ENCODE peak calls at places on chromosomes 13 and 19, in seven cellular contexts. I is tibial artery, Y is adrenal gland, B is aorta, V is body of pancreas, H is heart right ventricle, U is ovary. L is an unnamed sample.

GRCh38 chr19:34662919-34663318 is 14.0 kb downstream of the SCGB2B2 start:
- DNase-seq in B (no peak), Y (no peak), V (peak; percentile 38), H (no peak), U (no peak), I (no peak), L (peak; percentile 37)

GRCh38 chr19:41064974-41065569 is 23.2 kb upstream of the CYP2A13 start:
- DNase-seq in I (no peak), Y (no peak), B (no peak), V (no peak), H (no peak), U (no peak), L (peak; percentile 42)

GRCh38 chr19:41933693-41934426 is 5.6 kb upstream of the ERFL start:
- DNase-seq in B (no peak), H (no peak), I (no peak), U (no peak), Y (no peak), V (no peak), L (no peak)

GRCh38 chr13:32905864-32906180 is 110.4 kb upstream of the KL start:
- DNase-seq in I (no peak), Y (peak; percentile 13), B (peak; percentile 47), U (peak; percentile 36), H (no peak), V (no peak), L (no peak)

GRCh38 chr13:113142876-113143275 is 15.6 kb upstream of the PROZ start:
- DNase-seq in B (no peak), H (no peak), I (no peak), Y (no peak), U (no peak), V (no peak), L (no peak)

GRCh38 chr13:22740264-22740663 is 440.5 kb upstream of the SGCG start:
- DNase-seq in H (no peak), Y (no peak), U (no peak), I (no peak), B (no peak), V (no peak), L (no peak)

GRCh38 chr19:2054763-2055162 is 3.7 kb upstream of the MKNK2 start:
- DNase-seq in Y (no peak), I (no peak), U (peak; percentile 53), B (no peak), H (no peak), V (peak; percentile 15), L (peak; percentile 55)

GRCh38 chr13:48233886-48234488 is 981 bp downstream of the ITM2B start:
- DNase-seq in B (no peak), Y (no peak), H (no peak), I (no peak), U (peak; percentile 40), V (no peak), L (peak; percentile 65)

GRCh38 chr13:26965976-26966375 is 205.4 kb upstream of the GPR12 start:
- DNase-seq in U (peak; percentile 80), Y (peak; percentile 42), H (peak; percentile 71), I (no peak), B (no peak), V (peak; percentile 69), L (no peak)

GRCh38 chr19:51565583-51565982 is 5.5 kb upstream of the ZNF175 start:
- DNase-seq in H (no peak), Y (no peak), B (no peak), I (no peak), V (no peak), U (no peak), L (no peak)

GRCh38 chr13:25528266-25528665 is 156.5 kb downstream of the ATP8A2 start:
- DNase-seq in V (no peak), I (no peak), Y (no peak), U (no peak), B (no peak), H (no peak), L (no peak)

GRCh38 chr19:1864480-1865171 is 1.2 kb upstream of the KLF16 start:
- DNase-seq in B (peak; percentile 86), I (no peak), H (peak; percentile 82), U (peak; percentile 81), Y (peak; percentile 81), V (peak; percentile 69), L (peak; percentile 45)

GRCh38 chr13:111460548-111461444 is 140.4 kb downstream of the TEX29 start:
- DNase-seq in Y (no peak), I (no peak), U (no peak), B (no peak), H (no peak), V (peak; percentile 39), L (peak; percentile 20)

DNA sequence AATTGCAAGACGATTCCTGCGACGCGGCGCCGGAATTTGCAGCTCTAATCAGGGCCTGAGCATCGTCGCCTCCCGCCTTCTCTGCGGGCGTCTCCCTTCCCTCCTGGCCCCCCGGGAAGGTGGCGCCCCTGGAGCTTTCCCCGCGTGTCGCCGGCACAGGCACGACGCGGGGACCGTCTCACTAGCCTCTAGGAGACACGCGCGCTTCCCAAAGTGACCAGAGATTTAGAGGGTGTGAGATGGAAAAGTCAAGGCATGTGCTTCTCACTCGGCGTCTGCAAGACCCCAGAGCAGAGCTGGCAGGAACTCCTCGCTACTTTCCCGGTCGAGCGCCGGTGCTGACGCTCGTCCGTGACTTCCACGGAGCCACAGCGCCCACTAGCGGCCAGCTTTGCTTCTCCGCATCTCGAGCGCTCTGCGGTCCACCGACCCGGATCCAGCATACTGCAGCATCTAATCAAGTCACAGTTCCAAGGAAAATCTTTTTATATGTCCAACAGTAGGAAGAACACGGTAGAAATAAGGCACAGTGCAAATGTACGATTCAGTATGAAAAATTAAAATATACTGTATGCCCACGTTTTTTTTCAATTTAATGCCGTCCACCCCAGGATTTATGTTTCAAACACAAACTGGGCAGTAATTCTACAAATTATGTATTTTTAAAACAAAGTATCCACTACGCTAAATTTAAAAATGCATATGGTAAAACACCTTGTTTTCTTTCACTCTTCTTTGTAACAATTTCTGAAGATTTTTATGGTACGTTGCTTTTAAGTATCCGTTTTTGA is 977 bp upstream of the EFNB2 start:
- DNase-seq in Y (peak; percentile 90), V (peak; percentile 90), H (peak; percentile 94), I (peak; percentile 88), U (peak; percentile 94), B (peak; percentile 92), L (peak; percentile 85)
- H3K27ac ChIP-seq in Y (peak overlapping the region; percentile 59), V (no peak overlapping the region), H (peak overlapping the region; percentile 84), I (peak overlapping the region; percentile 80), U (no peak overlapping the region), B (peak overlapping the region; percentile 7), L (peak overlapping the region; percentile 66)

DNA sequence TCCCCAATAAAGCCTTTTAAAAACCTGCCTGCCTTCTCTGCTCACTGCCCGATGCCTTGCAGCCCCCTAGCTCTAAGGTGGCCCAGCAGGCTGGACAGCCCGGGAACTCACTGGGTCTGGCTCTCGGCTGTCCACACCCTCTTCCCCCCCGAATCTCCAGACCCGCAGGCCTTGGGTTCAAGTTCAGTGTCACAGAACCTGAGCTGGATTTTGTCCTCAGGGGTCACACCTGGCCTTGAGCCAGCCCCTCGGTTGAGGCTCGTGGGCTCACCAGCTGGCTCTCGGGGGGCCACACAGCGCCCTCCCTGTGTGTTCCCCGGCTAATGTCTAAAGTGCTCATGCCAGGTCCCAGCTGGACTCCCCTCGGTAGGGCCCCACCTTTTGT is 6.7 kb downstream of the PNKP start:
- DNase-seq in I (no peak), U (peak; percentile 58), B (no peak), Y (peak; percentile 30), V (no peak), H (no peak), L (no peak)
- H3K27ac ChIP-seq in I (peak overlapping the region; percentile 26), U (peak overlapping the region; percentile 65), B (no peak overlapping the region), Y (peak overlapping the region; percentile 94), V (no peak overlapping the region), H (peak overlapping the region; percentile 15), L (no peak overlapping the region)

GRCh38 chr19:14561832-14562351 is 10.0 kb downstream of the NDUFB7 start:
- DNase-seq in B (peak; percentile 82), I (peak; percentile 86), H (peak; percentile 57), U (no peak), V (peak; percentile 33), Y (peak; percentile 72), L (no peak)
- H3K27ac ChIP-seq in B (peak overlapping the region; percentile 64), I (peak overlapping the region; percentile 82), H (peak overlapping the region; percentile 89), U (peak overlapping the region; percentile 20), V (peak overlapping the region; percentile 47), Y (peak overlapping the region; percentile 88), L (no peak overlapping the region)

GRCh38 chr19:10104130-10104513 is 1.6 kb upstream of the ANGPTL6 start:
- DNase-seq in V (no peak), U (no peak), H (no peak), Y (no peak), B (no peak), I (no peak), L (no peak)

GRCh38 chr19:10106100-10106936 is at the start of gene PPAN:
- DNase-seq in V (peak; percentile 99), Y (peak; percentile 99), B (peak; percentile 99), H (peak; percentile 97), U (peak; percentile 99), I (peak; percentile 98), L (peak; percentile 98)

GRCh38 chr19:10105241-10106099 is 692 bp upstream of the PPAN start:
- DNase-seq in V (no peak), B (no peak), Y (no peak), H (no peak), U (no peak), I (no peak), L (no peak)

GRCh38 chr19:10102787-10103236 is 334 bp upstream of the ANGPTL6 start:
- DNase-seq in U (no peak), B (no peak), V (no peak), Y (no peak), I (no peak), H (no peak), L (no peak)

DNA sequence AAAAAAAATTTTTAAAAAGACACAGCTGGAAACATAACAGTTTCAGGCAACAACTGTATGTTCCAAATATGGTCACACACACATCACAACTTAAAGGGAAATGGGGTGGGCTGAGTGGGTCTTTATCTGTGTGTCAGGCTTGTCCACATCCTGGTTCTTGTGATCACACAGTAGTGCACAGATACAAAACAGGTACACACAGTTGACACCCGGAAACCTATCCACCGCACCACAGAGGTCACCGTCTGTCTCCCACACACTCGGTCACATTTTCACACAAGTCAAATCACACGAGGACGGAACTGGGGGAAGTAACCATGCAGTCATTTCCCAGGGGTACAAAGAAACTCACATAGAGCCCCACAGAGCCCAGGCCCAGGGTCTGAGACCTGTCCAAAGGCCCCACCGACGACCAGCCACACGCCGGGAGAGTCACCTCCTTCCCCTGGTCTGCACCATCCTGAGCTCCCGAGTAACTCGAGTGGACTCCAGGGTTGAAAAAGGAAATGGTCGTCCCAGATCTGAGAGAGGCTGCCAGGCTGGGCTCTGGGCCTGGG is 1.4 kb upstream of the PPAN start:
- DNase-seq in V (no peak), H (no peak), Y (no peak), U (no peak), I (no peak), B (no peak), L (peak; percentile 76)
- H3K27ac ChIP-seq in V (no peak overlapping the region), H (no peak overlapping the region), Y (no peak overlapping the region), U (no peak overlapping the region), I (no peak overlapping the region), B (no peak overlapping the region), L (peak overlapping the region; percentile 83)

DNA sequence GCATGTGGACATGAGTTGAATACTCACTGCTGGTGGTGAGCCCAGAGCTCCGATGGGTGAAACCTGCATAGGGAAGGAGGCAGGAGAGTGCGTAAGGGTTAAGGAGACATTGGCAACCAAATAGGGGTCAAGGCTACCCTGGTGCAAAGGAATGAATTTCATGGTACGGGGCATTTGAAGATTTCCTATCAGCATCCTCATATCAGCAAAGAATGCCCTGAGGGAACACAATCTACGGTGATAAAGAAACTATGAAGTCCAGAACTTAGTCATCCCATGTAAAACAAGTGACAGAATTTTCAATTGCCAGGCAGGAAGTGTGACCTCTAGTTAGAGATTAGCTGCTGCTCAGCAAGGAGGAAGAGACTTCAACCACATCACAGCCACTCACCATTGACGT is 64.9 kb downstream of the MBD3L1 start:
- DNase-seq in U (no peak), V (no peak), B (no peak), H (no peak), Y (no peak), I (no peak), L (no peak)
- H3K27ac ChIP-seq in U (no peak overlapping the region), V (no peak overlapping the region), B (no peak overlapping the region), H (no peak overlapping the region), Y (no peak overlapping the region), I (no peak overlapping the region), L (no peak overlapping the region)

L was measured in small intestine.